ENCODE peak calls at places on chromosome 3, in seven cellular contexts. W is IMR-90, T is endodermal cell, Z is heart left ventricle, E is Peyer's patch, U is HepG2, F is upper lobe of right lung. M is an unnamed sample.

GRCh38 chr3:42673082-42673481 is 12.3 kb upstream of the KLHL40 start:
- DNase-seq in W (no peak), T (no peak), Z (no peak), E (no peak), U (no peak), F (peak; percentile 34), M (no peak)

GRCh38 chr3:152151216-152151874 is 117.4 kb upstream of the MBNL1 start:
- DNase-seq in W (peak; percentile 24), T (peak; percentile 69), Z (no peak), E (no peak), U (no peak), F (no peak), M (no peak)

GRCh38 chr3:193978446-193978845 is 157.5 kb upstream of the HES1 start:
- DNase-seq in W (no peak), T (no peak), Z (no peak), E (no peak), U (no peak), F (no peak), M (no peak)

GRCh38 chr3:100709840-100710235 is 544 bp downstream of the TFG start:
- DNase-seq in W (peak; percentile 20), T (peak; percentile 86), Z (peak; percentile 36), E (peak; percentile 20), U (no peak), F (peak; percentile 71), M (peak; percentile 54)

GRCh38 chr3:56782215-56782614 is 19.5 kb downstream of the ARHGEF3 start:
- DNase-seq in W (no peak), T (peak; percentile 71), Z (no peak), E (no peak), U (peak; percentile 92), F (no peak), M (no peak)

GRCh38 chr3:52774901-52775864 is 2.2 kb upstream of the ITIH1 start:
- DNase-seq in W (no peak), T (peak; percentile 24), Z (no peak), E (no peak), U (peak; percentile 91), F (peak; percentile 40), M (no peak)

GRCh38 chr3:29065211-29065785 is 215.6 kb upstream of the RBMS3 start:
- DNase-seq in W (peak; percentile 99), T (peak; percentile 70), Z (peak; percentile 58), E (no peak), U (no peak), F (peak; percentile 86), M (peak; percentile 27)

GRCh38 chr3:192130534-192131132 is 596.7 kb downstream of the FGF12 start:
- DNase-seq in W (peak; percentile 2), T (peak; percentile 67), Z (peak; percentile 41), E (peak; percentile 20), U (peak; percentile 42), F (no peak), M (peak; percentile 72)

GRCh38 chr3:130894873-130895330 is 1.0 kb downstream of the ATP2C1 start:
- DNase-seq in W (peak; percentile 17), T (no peak), Z (no peak), E (no peak), U (no peak), F (no peak), M (no peak)

GRCh38 chr3:135851201-135852061 is 114.1 kb upstream of the PPP2R3A start:
- DNase-seq in W (no peak), T (no peak), Z (no peak), E (no peak), U (no peak), F (no peak), M (no peak)

GRCh38 chr3:185317674-185318073 is 45.3 kb upstream of the MAP3K13 start:
- DNase-seq in W (no peak), T (no peak), Z (no peak), E (no peak), U (peak; percentile 66), F (no peak), M (no peak)

DNA sequence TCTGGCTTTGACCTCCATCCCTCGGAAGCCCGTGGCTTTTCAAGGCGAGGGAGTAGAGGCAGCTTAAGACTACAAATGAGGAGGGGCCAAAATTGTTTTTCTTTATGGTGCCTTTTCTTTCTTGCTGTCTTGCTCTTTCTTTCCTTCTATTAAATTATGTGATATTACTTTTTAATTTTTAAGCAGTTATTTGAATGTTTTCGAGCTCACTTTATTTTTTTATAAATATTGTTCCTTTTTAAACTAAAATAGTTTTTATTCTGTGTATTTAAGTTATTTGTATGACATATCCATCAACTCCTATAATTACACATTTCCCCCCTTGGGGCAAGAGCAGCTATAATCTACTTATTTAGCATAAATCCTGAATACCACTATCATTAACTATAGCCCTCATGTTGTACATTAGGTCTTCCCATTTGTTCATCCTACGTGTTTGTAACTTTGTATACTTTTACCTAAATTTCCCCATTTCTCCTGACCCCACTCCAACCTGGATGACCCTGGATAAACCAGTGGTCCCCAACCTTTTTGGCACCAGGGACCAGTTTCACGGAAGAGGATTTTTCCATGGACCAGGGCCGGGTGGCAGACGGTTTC is 622 bp upstream of the PLSCR1 start:
- DNase-seq in W (no peak), T (no peak), Z (no peak), E (no peak), U (no peak), F (no peak), M (no peak)
- H3K4me1 ChIP-seq in W (peaks cover 7% of the 10 kb centered on the region), T (no peaks in the 10 kb centered on the region), Z (peaks cover 30% of the 10 kb centered on the region), E (peaks cover 19% of the 10 kb centered on the region), U (peaks cover 62% of the 10 kb centered on the region), F (peaks cover 27% of the 10 kb centered on the region), M (peaks cover 28% of the 10 kb centered on the region)

DNA sequence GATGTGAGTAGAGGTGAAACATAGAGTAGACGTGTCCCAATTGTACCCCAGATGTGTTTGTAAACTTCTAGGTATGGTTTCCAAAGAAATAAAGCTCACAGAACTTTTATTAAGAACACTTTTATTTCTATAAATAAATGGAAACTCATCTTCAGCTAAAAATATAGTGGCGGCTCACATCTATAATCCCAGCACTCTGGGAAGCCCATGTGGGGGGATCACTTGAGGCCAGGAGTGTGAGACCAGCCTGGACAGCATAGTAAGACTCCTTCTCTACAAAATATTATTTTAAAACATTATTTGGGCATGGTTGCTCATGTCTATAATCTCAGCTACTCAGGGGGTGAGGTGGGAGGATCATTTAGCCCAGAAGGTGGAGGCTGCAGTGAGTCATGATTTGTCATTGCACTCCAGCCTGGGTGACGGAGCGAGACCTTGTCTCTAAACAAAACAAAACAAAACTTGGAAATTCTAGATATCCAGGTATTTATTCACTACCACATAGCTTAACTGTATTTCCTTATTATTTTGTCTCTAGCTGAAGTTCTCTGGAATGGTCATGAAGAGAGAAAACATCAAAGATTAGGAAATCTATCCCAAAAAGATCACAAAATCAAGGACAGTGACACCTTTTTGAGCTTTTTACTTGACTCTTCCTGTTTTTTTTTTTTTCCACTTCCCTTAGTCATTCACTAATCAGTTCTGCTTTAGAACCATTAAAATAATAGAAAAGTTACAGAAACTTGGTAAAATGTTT is 258.1 kb downstream of the TIGIT start:
- DNase-seq in W (peak; percentile 84), T (no peak), Z (no peak), E (no peak), U (no peak), F (no peak), M (no peak)
- H3K27ac ChIP-seq in W (no peak overlapping the region), T (no peak overlapping the region), Z (no peak overlapping the region), E (no peak overlapping the region), U (no peak overlapping the region), F (no peak overlapping the region), M (no peak overlapping the region)

GRCh38 chr3:150885535-150885934 is 19.7 kb downstream of the MINDY4B start:
- DNase-seq in W (no peak), T (no peak), Z (no peak), E (no peak), U (no peak), F (no peak), M (no peak)
- H3K27me3 ChIP-seq in W (peaks cover 16% of the 10 kb centered on the region), T (no peaks in the 10 kb centered on the region), Z (no peaks in the 10 kb centered on the region), E (no peaks in the 10 kb centered on the region), U (no peaks in the 10 kb centered on the region), F (peaks cover 6% of the 10 kb centered on the region), M (no peaks in the 10 kb centered on the region)

GRCh38 chr3:32840086-32840841 is 22.5 kb downstream of the TRIM71 start:
- DNase-seq in W (no peak), T (peak; percentile 84), Z (no peak), E (no peak), U (peak; percentile 99), F (peak; percentile 26), M (no peak)
- H3K4me1 ChIP-seq in W (no peaks in the 10 kb centered on the region), T (peaks cover 58% of the 10 kb centered on the region), Z (no peaks in the 10 kb centered on the region), E (no peaks in the 10 kb centered on the region), U (peaks cover 99% of the 10 kb centered on the region), F (no peaks in the 10 kb centered on the region), M (no peaks in the 10 kb centered on the region)

DNA sequence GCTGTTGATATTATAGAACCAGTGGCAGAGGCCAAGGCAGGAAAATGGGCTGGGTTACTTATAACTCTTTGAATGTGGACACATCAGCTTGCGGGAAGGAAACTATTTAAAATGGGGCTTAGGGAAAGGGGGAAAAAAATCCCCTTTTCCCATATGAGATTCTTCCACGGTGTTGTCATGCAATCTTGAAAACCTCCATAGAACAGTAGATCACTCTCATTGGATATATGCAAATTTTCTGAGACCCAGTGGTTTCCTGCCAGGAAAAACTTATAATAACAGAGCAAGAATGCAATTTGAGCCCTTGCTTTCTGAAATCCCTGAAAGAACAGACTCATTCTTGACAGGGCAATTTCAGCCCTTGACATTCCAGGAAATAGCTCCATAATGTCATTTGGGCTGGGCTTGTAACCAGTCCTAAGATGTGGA is 31.1 kb downstream of the TMEM212 start:
- DNase-seq in W (peak; percentile 99), T (no peak), Z (no peak), E (no peak), U (peak; percentile 5), F (no peak), M (no peak)
- H3K27ac ChIP-seq in W (peak overlapping the region; percentile 85), T (peak overlapping the region; percentile 89), Z (peak overlapping the region; percentile 65), E (peak overlapping the region; percentile 61), U (no peak overlapping the region), F (peak overlapping the region; percentile 66), M (no peak overlapping the region)

DNA sequence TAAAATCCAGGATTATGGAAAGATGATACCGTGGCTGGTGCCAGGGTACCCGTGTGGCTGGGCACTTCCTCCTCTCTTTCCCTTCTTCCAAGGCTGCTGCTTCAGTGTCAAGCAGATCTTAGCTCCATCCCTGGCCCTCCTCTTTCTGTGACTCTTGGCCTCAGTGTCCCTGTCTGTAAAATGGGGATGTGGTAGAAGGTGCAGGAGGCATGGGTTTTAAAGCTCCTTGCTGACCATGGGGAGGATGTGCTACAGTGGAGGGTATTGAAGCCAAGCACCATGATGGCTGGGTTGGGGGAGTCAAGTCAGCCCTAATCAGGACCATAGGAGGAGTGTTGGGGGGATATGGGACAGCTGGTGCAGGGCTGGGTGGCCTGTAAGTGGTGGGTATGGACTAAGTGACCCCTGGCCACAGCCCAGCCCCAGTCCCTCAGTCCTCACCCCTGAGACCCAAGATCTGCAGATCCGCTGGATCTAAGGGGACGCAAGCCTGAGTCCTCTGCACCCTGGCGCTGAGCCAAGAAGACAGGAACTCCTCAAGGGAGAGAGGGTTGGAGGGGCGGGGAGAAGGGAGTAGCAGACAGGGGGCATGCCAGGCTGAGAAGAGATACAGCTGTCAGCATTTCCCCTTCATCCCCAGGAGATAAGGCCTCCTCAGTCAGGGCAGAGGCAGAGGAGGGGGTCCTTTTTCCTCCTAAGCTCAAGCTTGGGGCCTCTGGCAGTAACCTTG is 12.0 kb downstream of the PTH1R start:
- DNase-seq in W (no peak), T (no peak), Z (peak; percentile 78), E (no peak), U (no peak), F (no peak), M (no peak)
- H3K27me3 ChIP-seq in W (peaks cover 65% of the 10 kb centered on the region), T (peaks cover 49% of the 10 kb centered on the region), Z (no peaks in the 10 kb centered on the region), E (no peaks in the 10 kb centered on the region), U (peaks cover 15% of the 10 kb centered on the region), F (peaks cover under 1% of the 10 kb centered on the region), M (no peaks in the 10 kb centered on the region)